ENCODE peak calls at places on chromosome 7, in ten cellular contexts. One of them, this sample, is unnamed.

GRCh38 chr7:30920584-30921539 is 9.2 kb downstream of the AQP1 start:
- DNase-seq in breast epithelium: no peak
- DNase-seq in glutamatergic neuron: peak; percentile 9
- DNase-seq in pancreas: peak; percentile 5
- DNase-seq in endodermal cell: peak; percentile 39
- DNase-seq in A549: no peak
- DNase-seq in Peyer's patch: peak; percentile 40
- DNase-seq in HFFc6: peak; percentile 61
- DNase-seq in B cell: no peak
- DNase-seq in GM12865: no peak
- DNase-seq in this sample: no peak

GRCh38 chr7:122412441-122412840 is 107.9 kb upstream of the FEZF1 start:
- DNase-seq in breast epithelium: no peak
- DNase-seq in glutamatergic neuron: no peak
- DNase-seq in pancreas: no peak
- DNase-seq in endodermal cell: no peak
- DNase-seq in A549: no peak
- DNase-seq in Peyer's patch: no peak
- DNase-seq in HFFc6: no peak
- DNase-seq in B cell: no peak
- DNase-seq in GM12865: no peak
- DNase-seq in this sample: no peak

GRCh38 chr7:94012748-94013147 is 8.6 kb upstream of the BET1 start:
- DNase-seq in breast epithelium: no peak
- DNase-seq in glutamatergic neuron: no peak
- DNase-seq in pancreas: no peak
- DNase-seq in endodermal cell: no peak
- DNase-seq in A549: no peak
- DNase-seq in Peyer's patch: no peak
- DNase-seq in HFFc6: no peak
- DNase-seq in B cell: no peak
- DNase-seq in GM12865: no peak
- DNase-seq in this sample: no peak

GRCh38 chr7:33627741-33628140 is 277.6 kb upstream of the BMPER start:
- DNase-seq in breast epithelium: no peak
- DNase-seq in glutamatergic neuron: no peak
- DNase-seq in pancreas: no peak
- DNase-seq in endodermal cell: no peak
- DNase-seq in A549: no peak
- DNase-seq in Peyer's patch: no peak
- DNase-seq in HFFc6: no peak
- DNase-seq in B cell: no peak
- DNase-seq in GM12865: no peak
- DNase-seq in this sample: no peak

GRCh38 chr7:90455163-90456030 is 14.0 kb upstream of the PTTG1IP2 start:
- DNase-seq in breast epithelium: no peak
- DNase-seq in glutamatergic neuron: no peak
- DNase-seq in pancreas: no peak
- DNase-seq in endodermal cell: no peak
- DNase-seq in A549: peak; percentile 44
- DNase-seq in Peyer's patch: no peak
- DNase-seq in HFFc6: peak; percentile 51
- DNase-seq in B cell: no peak
- DNase-seq in GM12865: peak; percentile 48
- DNase-seq in this sample: no peak

GRCh38 chr7:50317221-50317678 is 12.7 kb downstream of the IKZF1 start:
- DNase-seq in breast epithelium: no peak
- DNase-seq in glutamatergic neuron: no peak
- DNase-seq in pancreas: no peak
- DNase-seq in endodermal cell: no peak
- DNase-seq in A549: no peak
- DNase-seq in Peyer's patch: peak; percentile 72
- DNase-seq in HFFc6: no peak
- DNase-seq in B cell: peak; percentile 61
- DNase-seq in GM12865: peak; percentile 68
- DNase-seq in this sample: no peak

GRCh38 chr7:70599446-70600190 is 532.3 kb upstream of the GALNT17 start:
- DNase-seq in breast epithelium: no peak
- DNase-seq in glutamatergic neuron: no peak
- DNase-seq in pancreas: no peak
- DNase-seq in endodermal cell: no peak
- DNase-seq in A549: no peak
- DNase-seq in Peyer's patch: peak; percentile 56
- DNase-seq in HFFc6: no peak
- DNase-seq in B cell: no peak
- DNase-seq in GM12865: peak; percentile 28
- DNase-seq in this sample: no peak

GRCh38 chr7:5333121-5334050 is 50.6 kb downstream of the SLC29A4 start:
- DNase-seq in breast epithelium: no peak
- DNase-seq in glutamatergic neuron: no peak
- DNase-seq in pancreas: no peak
- DNase-seq in endodermal cell: no peak
- DNase-seq in A549: no peak
- DNase-seq in Peyer's patch: no peak
- DNase-seq in HFFc6: no peak
- DNase-seq in B cell: no peak
- DNase-seq in GM12865: peak; percentile 41
- DNase-seq in this sample: no peak

GRCh38 chr7:68146970-68147369 is 1150.3 kb downstream of the TYW1 start:
- DNase-seq in breast epithelium: no peak
- DNase-seq in glutamatergic neuron: no peak
- DNase-seq in pancreas: no peak
- DNase-seq in endodermal cell: no peak
- DNase-seq in A549: no peak
- DNase-seq in Peyer's patch: no peak
- DNase-seq in HFFc6: no peak
- DNase-seq in B cell: no peak
- DNase-seq in GM12865: no peak
- DNase-seq in this sample: no peak

GRCh38 chr7:67387851-67388250 is 391.2 kb downstream of the TYW1 start:
- DNase-seq in breast epithelium: no peak
- DNase-seq in glutamatergic neuron: no peak
- DNase-seq in pancreas: no peak
- DNase-seq in endodermal cell: no peak
- DNase-seq in A549: no peak
- DNase-seq in Peyer's patch: no peak
- DNase-seq in HFFc6: no peak
- DNase-seq in B cell: no peak
- DNase-seq in GM12865: no peak
- DNase-seq in this sample: no peak

GRCh38 chr7:7103343-7104313 is 78.7 kb upstream of the C1GALT1 start:
- DNase-seq in breast epithelium: no peak
- DNase-seq in glutamatergic neuron: no peak
- DNase-seq in pancreas: no peak
- DNase-seq in endodermal cell: no peak
- DNase-seq in A549: peak; percentile 46
- DNase-seq in Peyer's patch: no peak
- DNase-seq in HFFc6: peak; percentile 72
- DNase-seq in B cell: no peak
- DNase-seq in GM12865: peak; percentile 73
- DNase-seq in this sample: no peak

GRCh38 chr7:69603937-69604494 is 5.7 kb downstream of the AUTS2 start:
- DNase-seq in breast epithelium: no peak
- DNase-seq in glutamatergic neuron: no peak
- DNase-seq in pancreas: no peak
- DNase-seq in endodermal cell: no peak
- DNase-seq in A549: no peak
- DNase-seq in Peyer's patch: no peak
- DNase-seq in HFFc6: no peak
- DNase-seq in B cell: no peak
- DNase-seq in GM12865: peak; percentile 71
- DNase-seq in this sample: no peak

GRCh38 chr7:103637726-103638125 is 191.7 kb upstream of the SLC26A5 start:
- DNase-seq in breast epithelium: no peak
- DNase-seq in glutamatergic neuron: no peak
- DNase-seq in pancreas: no peak
- DNase-seq in endodermal cell: no peak
- DNase-seq in A549: no peak
- DNase-seq in Peyer's patch: no peak
- DNase-seq in HFFc6: peak; percentile 62
- DNase-seq in B cell: no peak
- DNase-seq in GM12865: no peak
- DNase-seq in this sample: no peak

GRCh38 chr7:99996755-99997544 is 18.4 kb upstream of the ZKSCAN1 start:
- DNase-seq in breast epithelium: no peak
- DNase-seq in glutamatergic neuron: no peak
- DNase-seq in pancreas: no peak
- DNase-seq in endodermal cell: no peak
- DNase-seq in A549: no peak
- DNase-seq in Peyer's patch: peak; percentile 15
- DNase-seq in HFFc6: no peak
- DNase-seq in B cell: no peak
- DNase-seq in GM12865: no peak
- DNase-seq in this sample: no peak

GRCh38 chr7:128197586-128197985 is 43.5 kb upstream of the LEP start:
- DNase-seq in breast epithelium: no peak
- DNase-seq in glutamatergic neuron: no peak
- DNase-seq in pancreas: no peak
- DNase-seq in endodermal cell: no peak
- DNase-seq in A549: no peak
- DNase-seq in Peyer's patch: no peak
- DNase-seq in HFFc6: peak; percentile 30
- DNase-seq in B cell: no peak
- DNase-seq in GM12865: no peak
- DNase-seq in this sample: peak; percentile 32

GRCh38 chr7:129431911-129432643 is 2.2 kb upstream of the STRIP2 start:
- DNase-seq in breast epithelium: no peak
- DNase-seq in glutamatergic neuron: no peak
- DNase-seq in pancreas: no peak
- DNase-seq in endodermal cell: no peak
- DNase-seq in A549: no peak
- DNase-seq in Peyer's patch: no peak
- DNase-seq in HFFc6: no peak
- DNase-seq in B cell: no peak
- DNase-seq in GM12865: no peak
- DNase-seq in this sample: no peak

GRCh38 chr7:131443496-131443895 is 112.9 kb downstream of the PODXL start:
- DNase-seq in breast epithelium: no peak
- DNase-seq in glutamatergic neuron: no peak
- DNase-seq in pancreas: no peak
- DNase-seq in endodermal cell: no peak
- DNase-seq in A549: no peak
- DNase-seq in Peyer's patch: no peak
- DNase-seq in HFFc6: no peak
- DNase-seq in B cell: no peak
- DNase-seq in GM12865: no peak
- DNase-seq in this sample: no peak

GRCh38 chr7:105215821-105216220 is 172.9 kb downstream of the SRPK2 start:
- DNase-seq in breast epithelium: no peak
- DNase-seq in glutamatergic neuron: no peak
- DNase-seq in pancreas: no peak
- DNase-seq in endodermal cell: no peak
- DNase-seq in A549: no peak
- DNase-seq in Peyer's patch: no peak
- DNase-seq in HFFc6: no peak
- DNase-seq in B cell: no peak
- DNase-seq in GM12865: no peak
- DNase-seq in this sample: no peak
- TF ChIP-seq CTCF in breast epithelium: no peak
- TF ChIP-seq CTCF in glutamatergic neuron: no peak
- TF ChIP-seq CTCF in pancreas: no peak
- TF ChIP-seq CTCF in endodermal cell: no peak
- TF ChIP-seq CTCF in A549: no peak
- TF ChIP-seq CTCF in Peyer's patch: no peak
- TF ChIP-seq CTCF in HFFc6: no peak
- TF ChIP-seq CTCF in B cell: no peak
- TF ChIP-seq CTCF in GM12865: no peak
- TF ChIP-seq CTCF in this sample: no peak

GRCh38 chr7:142420554-142421362 is 162.9 kb upstream of the PRSS58 start:
- DNase-seq in breast epithelium: no peak
- DNase-seq in glutamatergic neuron: peak; percentile 76
- DNase-seq in pancreas: no peak
- DNase-seq in endodermal cell: peak; percentile 74
- DNase-seq in A549: peak; percentile 8
- DNase-seq in Peyer's patch: no peak
- DNase-seq in HFFc6: peak; percentile 45
- DNase-seq in B cell: no peak
- DNase-seq in GM12865: no peak
- DNase-seq in this sample: no peak
- TF ChIP-seq CTCF in breast epithelium: no peak
- TF ChIP-seq CTCF in glutamatergic neuron: no peak
- TF ChIP-seq CTCF in pancreas: no peak
- TF ChIP-seq CTCF in endodermal cell: peak; percentile 63
- TF ChIP-seq CTCF in A549: peak; percentile 13
- TF ChIP-seq CTCF in Peyer's patch: no peak
- TF ChIP-seq CTCF in HFFc6: peak; percentile 76
- TF ChIP-seq CTCF in B cell: no peak
- TF ChIP-seq CTCF in GM12865: no peak
- TF ChIP-seq CTCF in this sample: no peak

DNA sequence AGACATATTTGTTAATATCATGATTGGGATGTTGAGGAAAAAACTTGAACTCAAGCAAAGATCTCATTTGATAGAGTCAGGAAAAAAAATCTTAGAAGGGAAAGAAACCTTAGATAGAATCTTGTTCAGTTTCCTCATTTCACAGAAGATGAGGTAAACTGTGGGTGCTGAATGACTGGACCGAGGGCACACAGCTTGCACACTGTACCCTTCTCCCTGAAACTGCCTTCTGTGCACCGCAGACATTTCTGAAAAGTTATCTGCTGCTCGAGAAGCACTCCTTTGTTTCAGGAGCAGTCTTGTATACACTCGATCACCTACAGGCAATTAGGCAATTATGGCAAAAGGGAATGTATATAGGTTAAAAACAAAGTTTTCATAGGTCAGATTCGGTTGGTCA is 167.4 kb downstream of the SKAP2 start:
- DNase-seq in breast epithelium: no peak
- DNase-seq in glutamatergic neuron: no peak
- DNase-seq in pancreas: no peak
- DNase-seq in endodermal cell: no peak
- DNase-seq in A549: no peak
- DNase-seq in Peyer's patch: no peak
- DNase-seq in HFFc6: no peak
- DNase-seq in B cell: no peak
- DNase-seq in GM12865: peak; percentile 15
- DNase-seq in this sample: no peak
- TF ChIP-seq CTCF in breast epithelium: no peak
- TF ChIP-seq CTCF in glutamatergic neuron: no peak
- TF ChIP-seq CTCF in pancreas: no peak
- TF ChIP-seq CTCF in endodermal cell: no peak
- TF ChIP-seq CTCF in A549: no peak
- TF ChIP-seq CTCF in Peyer's patch: no peak
- TF ChIP-seq CTCF in HFFc6: no peak
- TF ChIP-seq CTCF in B cell: no peak
- TF ChIP-seq CTCF in GM12865: no peak
- TF ChIP-seq CTCF in this sample: no peak

DNA sequence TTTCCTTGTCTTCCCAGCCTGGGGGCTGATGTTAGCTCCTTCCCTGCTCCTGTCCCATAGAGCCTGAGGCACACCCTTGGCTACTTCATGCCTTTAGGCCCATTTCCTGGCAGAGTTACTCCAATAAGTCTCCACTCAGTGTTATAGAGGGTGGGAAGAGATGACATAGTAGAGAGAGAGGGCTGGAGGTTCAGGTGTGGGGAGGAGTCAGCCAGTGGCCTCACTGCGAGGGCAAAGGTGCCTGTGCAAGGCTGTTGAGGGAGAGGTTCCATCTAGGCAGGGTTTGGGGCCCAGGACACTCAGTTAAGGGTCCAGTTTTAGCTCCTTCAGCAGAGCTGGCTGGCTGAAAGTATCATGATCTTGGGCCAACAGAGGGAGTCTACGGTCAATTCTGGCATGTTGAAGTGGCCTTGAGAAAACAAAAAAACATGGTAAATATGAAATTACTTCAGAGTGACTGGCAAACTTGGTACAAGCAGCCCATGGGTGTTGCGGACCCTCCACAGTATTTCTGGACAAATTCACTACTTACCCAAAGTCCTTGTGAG is 67.9 kb downstream of the ZNF783 start:
- DNase-seq in breast epithelium: no peak
- DNase-seq in glutamatergic neuron: no peak
- DNase-seq in pancreas: no peak
- DNase-seq in endodermal cell: no peak
- DNase-seq in A549: no peak
- DNase-seq in Peyer's patch: no peak
- DNase-seq in HFFc6: no peak
- DNase-seq in B cell: no peak
- DNase-seq in GM12865: no peak
- DNase-seq in this sample: no peak
- TF ChIP-seq CTCF in breast epithelium: no peak
- TF ChIP-seq CTCF in glutamatergic neuron: no peak
- TF ChIP-seq CTCF in pancreas: no peak
- TF ChIP-seq CTCF in endodermal cell: peak; percentile 19
- TF ChIP-seq CTCF in A549: no peak
- TF ChIP-seq CTCF in Peyer's patch: no peak
- TF ChIP-seq CTCF in HFFc6: no peak
- TF ChIP-seq CTCF in B cell: no peak
- TF ChIP-seq CTCF in GM12865: no peak
- TF ChIP-seq CTCF in this sample: no peak

This sample was measured in CD14-positive monocyte.